ENCODE peak calls at places on chromosomes 13 and 19, in eight cellular contexts. K, W, D, P, I, F, L and X are unnamed samples.
A peak's percentile ranks its signal among the peaks of the same experiment; 100 is the strongest.

GRCh38 chr13:112140366-112140765 is 73.4 kb downstream of the SOX1 start:
- DNase-seq in K (no peak), W (no peak), D (no peak), P (no peak), I (no peak), F (no peak), L (no peak), X (no peak)

GRCh38 chr19:19847781-19848180 is 17.9 kb upstream of the ZNF253 start:
- DNase-seq in K (no peak), W (no peak), D (no peak), P (no peak), I (no peak), F (no peak), L (no peak), X (no peak)

GRCh38 chr19:17755977-17756670 is 4.8 kb downstream of the FCHO1 start:
- DNase-seq in K (peak; percentile 72), W (no peak), D (no peak), P (peak; percentile 89), I (peak; percentile 48), F (no peak), L (peak; percentile 86), X (no peak)

GRCh38 chr13:39144941-39145533 is 106.8 kb downstream of the NHLRC3 start:
- DNase-seq in K (peak; percentile 69), W (no peak), D (peak; percentile 45), P (peak; percentile 72), I (peak; percentile 68), F (peak; percentile 3), L (peak; percentile 73), X (no peak)

GRCh38 chr19:50794778-50795664 is 4.8 kb downstream of the ACP4 start:
- DNase-seq in K (peak; percentile 36), W (no peak), D (no peak), P (peak; percentile 70), I (no peak), F (no peak), L (peak; percentile 68), X (no peak)

GRCh38 chr13:32735859-32736258 is 149.6 kb downstream of the PDS5B start:
- DNase-seq in K (no peak), W (no peak), D (no peak), P (no peak), I (no peak), F (no peak), L (no peak), X (no peak)

GRCh38 chr13:112887151-112887550 is 81.9 kb upstream of the MCF2L start:
- DNase-seq in K (no peak), W (no peak), D (peak; percentile 30), P (no peak), I (no peak), F (no peak), L (no peak), X (no peak)

GRCh38 chr19:15015946-15016542 is 33.2 kb upstream of the CASP14 start:
- DNase-seq in K (peak; percentile 66), W (no peak), D (no peak), P (no peak), I (peak; percentile 31), F (no peak), L (peak; percentile 40), X (no peak)

GRCh38 chr13:98214707-98215106 is 37.6 kb upstream of the RNF113B start:
- DNase-seq in K (peak; percentile 66), W (no peak), D (no peak), P (no peak), I (no peak), F (no peak), L (no peak), X (no peak)

GRCh38 chr19:48391100-48392005 is at the start of gene KDELR1:
- DNase-seq in K (peak; percentile 80), W (no peak), D (peak; percentile 82), P (peak; percentile 94), I (peak; percentile 92), F (peak; percentile 69), L (peak; percentile 70), X (peak; percentile 85)